ENCODE peak calls at places on chromosomes 4 and X, in four cellular contexts. F is neuronal stem cell, J is IMR-90, C is mesenchymal stem cell. O is an unnamed sample.

GRCh38 chr4:1666391-1666790 is 17.7 kb downstream of the FAM53A start:
- DNase-seq in F (no peak), J (no peak), C (no peak), O (peak)

GRCh38 chr4:81165853-81166430 is 49.1 kb downstream of the PRKG2 start:
- DNase-seq in F (no peak), J (peak), C (no peak), O (no peak)

GRCh38 chrX:91414710-91415109 is 19.9 kb upstream of the PABPC5 start:
- DNase-seq in F (no peak), J (no peak), C (no peak), O (no peak)

GRCh38 chrX:129480889-129481288 is 42.4 kb downstream of the SMARCA1 start:
- DNase-seq in F (no peak), J (no peak), C (no peak), O (no peak)

GRCh38 chr4:22614114-22614513 is 78.6 kb upstream of the GBA3 start:
- DNase-seq in F (no peak), J (no peak), C (no peak), O (no peak)

GRCh38 chr4:80094191-80094590 is 21.2 kb upstream of the ANTXR2 start:
- DNase-seq in F (no peak), J (peak), C (peak), O (no peak)

GRCh38 chr4:15348236-15348635 is 79.6 kb upstream of the C1QTNF7 start:
- DNase-seq in F (no peak), J (peak), C (no peak), O (peak)

GRCh38 chrX:154096140-154097002 is 1.1 kb downstream of the MECP2 start:
- DNase-seq in F (no peak), J (peak), C (peak), O (no peak)

GRCh38 chrX:24475480-24475879 is 10.4 kb downstream of the PDK3 start:
- DNase-seq in F (no peak), J (no peak), C (no peak), O (no peak)

GRCh38 chr4:17722361-17722710 is 59.1 kb downstream of the FAM184B start:
- DNase-seq in F (no peak), J (no peak), C (no peak), O (no peak)

GRCh38 chr4:54359919-54360650 is 131.0 kb downstream of the PDGFRA start:
- DNase-seq in F (no peak), J (no peak), C (no peak), O (no peak)

GRCh38 chrX:34642849-34643248 is 14.2 kb downstream of the TMEM47 start:
- DNase-seq in F (no peak), J (no peak), C (no peak), O (no peak)

GRCh38 chrX:108439961-108440696 is 491 bp downstream of the COL4A5 start:
- DNase-seq in F (no peak), J (peak), C (no peak), O (no peak)

GRCh38 chr4:112546476-112546875 is 30.5 kb upstream of the NEUROG2 start:
- DNase-seq in F (no peak), J (no peak), C (no peak), O (no peak)

GRCh38 chr4:75598390-75598789 is 31.9 kb downstream of the CDKL2 start:
- DNase-seq in F (no peak), J (peak), C (peak), O (no peak)

GRCh38 chrX:106177106-106177981 is 9.2 kb downstream of the PWWP3B start:
- DNase-seq in F (peak), J (no peak), C (peak), O (peak)

GRCh38 chr4:123390846-123391456 is 5.6 kb upstream of the SPRY1 start:
- DNase-seq in F (no peak), J (peak), C (no peak), O (peak)

GRCh38 chrX:48468247-48468671 is 1.8 kb downstream of the SLC38A5 start:
- DNase-seq in F (no peak), J (no peak), C (no peak), O (no peak)

GRCh38 chr4:48109413-48110263 is 24.4 kb downstream of the TXK start:
- DNase-seq in F (no peak), J (peak), C (peak), O (peak)

GRCh38 chr4:85986266-85986665 is 373.6 kb downstream of the MAPK10 start:
- DNase-seq in F (no peak), J (peak), C (no peak), O (no peak)

GRCh38 chrX:56746996-56747395 is 18.0 kb downstream of the NBDY start:
- DNase-seq in F (no peak), J (no peak), C (no peak), O (no peak)

GRCh38 chrX:34875204-34875603 is 67.4 kb upstream of the FAM47B start:
- DNase-seq in F (no peak), J (peak), C (peak), O (no peak)

GRCh38 chrX:155632424-155633100 is 19.8 kb upstream of the TMLHE start:
- DNase-seq in F (no peak), J (peak), C (peak), O (peak)

GRCh38 chrX:72685810-72686465 is 28.2 kb downstream of the PHKA1 start:
- DNase-seq in F (no peak), J (peak), C (no peak), O (peak)

GRCh38 chrX:152817082-152817744 is 13.3 kb downstream of the CETN2 start:
- DNase-seq in F (no peak), J (peak), C (peak), O (peak)

GRCh38 chr4:102037566-102037965 is 247.0 kb downstream of the BANK1 start:
- DNase-seq in F (no peak), J (no peak), C (peak), O (no peak)

GRCh38 chrX:129433461-129433860 is 89.8 kb downstream of the SMARCA1 start:
- DNase-seq in F (no peak), J (no peak), C (no peak), O (no peak)

GRCh38 chr4:32824321-32824720 is 2104.2 kb downstream of the PCDH7 start:
- DNase-seq in F (no peak), J (no peak), C (no peak), O (no peak)

GRCh38 chr4:139144161-139144859 is 32.7 kb downstream of the ELF2 start:
- DNase-seq in F (no peak), J (peak), C (peak), O (peak)

GRCh38 chr4:47839259-47839658 is 1.4 kb upstream of the CORIN start:
- DNase-seq in F (no peak), J (peak), C (peak), O (peak)

GRCh38 chr4:20253799-20254409 is 2.2 kb downstream of the SLIT2 start:
- DNase-seq in F (peak), J (peak), C (peak), O (no peak)

GRCh38 chr4:119559044-119559647 is 69.5 kb downstream of the PDE5A start:
- DNase-seq in F (no peak), J (peak), C (peak), O (peak)

GRCh38 chr4:40201898-40202297 is 5.1 kb downstream of the RHOH start:
- DNase-seq in F (no peak), J (no peak), C (no peak), O (no peak)

GRCh38 chr4:40199179-40199670 is 2.4 kb downstream of the RHOH start:
- DNase-seq in F (no peak), J (no peak), C (no peak), O (no peak)

GRCh38 chr4:40197879-40198689 is 1.3 kb downstream of the RHOH start:
- DNase-seq in F (no peak), J (no peak), C (no peak), O (peak)

GRCh38 chr4:40200881-40201797 is 4.3 kb downstream of the RHOH start:
- DNase-seq in F (no peak), J (peak), C (peak), O (no peak)

GRCh38 chr4:40199999-40200880 is 3.4 kb downstream of the RHOH start:
- DNase-seq in F (no peak), J (peak), C (peak), O (peak)
- H3K4me3 ChIP-seq in F (no peak), J (no peak), C (no peak), O (no peak)

DNA sequence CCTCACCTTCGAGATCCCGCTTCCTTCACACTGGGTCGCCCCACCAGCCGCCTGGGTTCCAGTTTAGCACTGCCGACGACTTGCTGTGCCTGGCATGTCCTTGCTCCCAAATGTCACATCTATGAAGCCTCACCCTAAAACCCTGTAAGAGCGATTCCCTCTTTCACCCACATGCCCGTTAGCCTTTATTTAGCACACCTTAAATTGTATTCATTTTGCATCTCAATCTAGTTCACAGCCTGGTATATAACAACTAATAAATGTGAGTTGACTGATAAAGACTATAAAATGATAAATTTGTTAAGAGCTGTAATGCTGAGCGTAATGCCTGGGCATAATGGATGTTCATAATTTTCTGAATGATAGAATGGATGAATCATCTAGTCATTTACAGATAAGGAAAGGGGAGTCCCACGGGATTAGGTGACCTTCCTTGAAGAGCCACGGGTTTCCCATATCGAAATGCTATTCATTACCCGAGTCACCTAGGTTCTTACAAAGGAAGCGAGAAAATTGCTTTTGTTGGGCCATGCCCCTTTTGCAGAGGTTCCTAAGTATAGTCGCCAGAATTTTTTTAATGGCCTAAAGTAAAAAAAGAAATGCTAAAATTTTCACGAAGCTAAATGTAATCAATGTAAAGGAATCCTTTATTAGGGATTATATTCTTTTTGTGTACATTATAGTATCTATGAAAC is 1.1 kb upstream of the AP1S2 start:
- DNase-seq in F (no peak), J (no peak), C (peak), O (peak)
- H3K14ac ChIP-seq in F (no peak), J (no peak), C (no peak), O (peak)

GRCh38 chrX:11580789-11581188 is 84.9 kb downstream of the ARHGAP6 start:
- DNase-seq in F (no peak), J (no peak), C (no peak), O (no peak)

GRCh38 chrX:11585174-11585573 is 80.5 kb downstream of the ARHGAP6 start:
- DNase-seq in F (no peak), J (no peak), C (no peak), O (no peak)

GRCh38 chrX:11575332-11575731 is 90.4 kb downstream of the ARHGAP6 start:
- DNase-seq in F (no peak), J (no peak), C (no peak), O (no peak)

GRCh38 chrX:11577603-11578002 is 88.1 kb downstream of the ARHGAP6 start:
- DNase-seq in F (no peak), J (no peak), C (no peak), O (no peak)

DNA sequence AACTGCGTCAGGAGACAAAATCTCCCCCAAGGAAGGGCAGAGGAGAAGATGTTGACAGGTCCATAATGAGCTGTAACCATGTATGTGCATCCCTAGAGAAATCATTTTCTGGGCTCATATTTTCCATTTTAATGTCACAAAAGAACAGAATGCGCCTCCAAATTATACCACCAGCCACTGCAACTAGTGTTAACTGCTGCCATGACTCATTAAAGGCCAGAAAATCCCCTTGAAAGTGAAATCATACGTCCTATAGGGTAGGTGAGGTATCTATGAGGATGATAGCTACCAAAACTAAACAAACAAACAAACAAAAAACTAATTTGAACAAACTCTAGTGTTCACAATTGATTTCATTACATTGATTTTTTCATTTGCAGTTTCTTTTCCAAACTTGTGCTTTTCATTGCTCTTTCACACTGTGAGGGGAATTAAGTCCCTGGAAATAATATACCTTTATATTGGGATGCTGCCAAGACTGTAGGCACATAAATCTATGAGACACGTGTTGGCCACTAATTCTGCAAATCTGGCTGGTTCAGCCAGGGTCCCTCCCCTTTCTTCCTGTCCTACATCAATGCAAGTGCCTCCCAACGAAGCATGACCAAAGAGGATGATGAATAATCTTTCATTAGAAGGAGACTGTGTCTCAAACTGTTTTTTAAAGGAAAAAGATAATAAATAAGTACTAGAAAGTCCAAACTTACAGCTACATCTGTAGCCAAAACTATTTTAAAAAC is 85.7 kb downstream of the ARHGAP6 start:
- DNase-seq in F (no peak), J (no peak), C (peak), O (no peak)
- H3K4me3 ChIP-seq in F (no peak), J (no peak), C (no peak), O (no peak)

GRCh38 chrX:47218920-47219815 is 687 bp downstream of the CDK16 start:
- DNase-seq in F (no peak), J (no peak), C (no peak), O (no peak)
- H3K14ac ChIP-seq in F (peak), J (peak), C (peak), O (peak)

DNA sequence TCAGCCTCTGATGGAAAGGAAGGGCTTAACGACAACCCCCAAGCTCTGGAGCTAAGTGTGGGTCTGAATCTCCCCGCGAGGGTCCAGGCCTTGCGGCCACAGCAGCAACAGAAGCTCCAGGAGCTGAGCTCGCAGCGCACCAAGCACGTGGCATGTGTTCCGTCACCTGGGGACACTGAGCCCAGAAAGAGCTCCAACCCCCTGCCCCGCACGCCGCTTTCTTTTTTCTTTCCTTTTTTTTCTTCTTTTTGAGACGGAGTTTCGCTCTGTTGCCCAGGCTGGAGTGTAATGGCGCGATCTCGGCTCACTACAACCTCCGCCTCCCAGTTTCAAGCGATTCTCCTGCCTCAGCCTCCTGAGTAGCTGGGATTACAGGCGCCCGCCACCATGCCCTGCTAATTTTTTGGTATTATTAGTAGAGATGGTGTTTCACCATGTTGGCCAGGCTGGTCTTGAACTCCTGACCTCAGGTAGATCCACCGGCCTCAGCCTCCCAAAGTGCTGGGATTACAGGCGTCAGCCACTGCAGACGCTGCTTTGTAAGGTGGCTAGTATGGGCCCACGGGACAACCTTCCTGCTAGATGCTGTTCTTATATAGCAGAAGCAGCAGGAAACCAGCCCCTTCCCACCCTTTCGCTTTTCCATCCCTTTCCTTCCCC is 685 bp upstream of the TNIP2 start:
- DNase-seq in F (no peak), J (no peak), C (no peak), O (no peak)
- H3K4me3 ChIP-seq in F (peak), J (peak), C (no peak), O (peak)

GRCh38 chr4:56435001-56435747 is at the start of gene PPAT:
- DNase-seq in F (peak), J (peak), C (peak), O (peak)

GRCh38 chr4:56430203-56430602 is 5.2 kb downstream of the PPAT start:
- DNase-seq in F (no peak), J (no peak), C (no peak), O (no peak)

GRCh38 chr4:56433280-56433679 is 2.1 kb downstream of the PPAT start:
- DNase-seq in F (no peak), J (no peak), C (no peak), O (no peak)

GRCh38 chr4:56435748-56436442 is at the start of gene PAICS:
- DNase-seq in F (peak), J (peak), C (peak), O (peak)

GRCh38 chr4:56434599-56435000 is 815 bp downstream of the PPAT start:
- DNase-seq in F (no peak), J (peak), C (no peak), O (peak)
- H3K14ac ChIP-seq in F (no peak), J (no peak), C (no peak), O (peak)

GRCh38 chrX:39688576-39689373 is 409.0 kb downstream of the BCOR start:
- DNase-seq in F (peak), J (peak), C (peak), O (peak)
- H3K4me3 ChIP-seq in F (peak), J (peak), C (peak), O (peak)

GRCh38 chr4:184473515-184474260 is 662 bp downstream of the IRF2 start:
- DNase-seq in F (peak), J (peak), C (peak), O (no peak)
- H3K14ac ChIP-seq in F (no peak), J (peak), C (no peak), O (peak)